ENCODE peak calls at places on chromosomes 11 and 22, in six cellular contexts. B is HT1080, N is activated T-cell treated with anti-CD3 and anti-CD28 coated beads for 4 hours, M is Right ventricle myocardium superior, Y is progenitor cell of endocrine pancreas, P is NCI-H1105 treated with DMSO at 0.1 percent for 48 hours. L is an unnamed sample.

GRCh38 chr11:130622126-130622525 is 173.7 kb downstream of the ADAMTS15 start:
- DNase-seq in B (no peak), N (no peak), M (no peak), Y (no peak), P (peak; percentile 95), L (no peak)

GRCh38 chr22:22228921-22229320 is 15.7 kb upstream of the VPREB1 start:
- DNase-seq in B (no peak), N (no peak), M (no peak), Y (no peak), P (no peak), L (no peak)

GRCh38 chr11:65571940-65572339 is 398 bp upstream of the FAM89B start:
- DNase-seq in B (peak; percentile 59), N (no peak), M (no peak), Y (no peak), P (peak; percentile 48), L (no peak)

GRCh38 chr11:122229611-122230386 is 113.8 kb upstream of the BLID start:
- DNase-seq in B (no peak), N (no peak), M (no peak), Y (no peak), P (no peak), L (no peak)

GRCh38 chr22:31230871-31231621 is 18.9 kb downstream of the LIMK2 start:
- DNase-seq in B (peak; percentile 49), N (peak; percentile 40), M (no peak), Y (peak; percentile 21), P (no peak), L (peak; percentile 39)

GRCh38 chr11:10797561-10797960 is 11.2 kb downstream of the EIF4G2 start:
- DNase-seq in B (no peak), N (no peak), M (no peak), Y (no peak), P (no peak), L (no peak)

GRCh38 chr22:39214006-39214382 is 30.8 kb downstream of the PDGFB start:
- DNase-seq in B (no peak), N (no peak), M (no peak), Y (no peak), P (no peak), L (no peak)

GRCh38 chr11:70454197-70454767 is 56.0 kb downstream of the CTTN start:
- DNase-seq in B (no peak), N (no peak), M (no peak), Y (no peak), P (no peak), L (no peak)

GRCh38 chr11:48020092-48020755 is 39.9 kb downstream of the PTPRJ start:
- DNase-seq in B (no peak), N (no peak), M (no peak), Y (no peak), P (no peak), L (no peak)

GRCh38 chr11:124409906-124410305 is 11.1 kb upstream of the OR8B3 start:
- DNase-seq in B (no peak), N (no peak), M (no peak), Y (no peak), P (no peak), L (no peak)

GRCh38 chr22:40220316-40221054 is 42.8 kb downstream of the TNRC6B start:
- DNase-seq in B (no peak), N (no peak), M (no peak), Y (no peak), P (no peak), L (no peak)

GRCh38 chr11:122637538-122637937 is 18.0 kb upstream of the UBASH3B start:
- DNase-seq in B (no peak), N (no peak), M (no peak), Y (no peak), P (no peak), L (no peak)